ENCODE peak calls at places on chromosome 11, in seven cellular contexts. M is AG10803, C is breast epithelium, H is MM.1S, R is heart left ventricle, D is left lung, J is HFF-Myc. N is an unnamed sample.

GRCh38 chr11:27471588-27472397 is 797 bp downstream of the LGR4 start:
- DNase-seq in D (peak; percentile 85), C (peak; percentile 41), M (no peak), H (peak; percentile 24), R (peak; percentile 63), J (no peak), N (no peak)

GRCh38 chr11:123255909-123256308 is 60.9 kb upstream of the CLMP start:
- DNase-seq in J (no peak), C (no peak), R (no peak), H (no peak), M (no peak), D (no peak), N (no peak)

GRCh38 chr11:115990004-115990447 is 485.8 kb upstream of the CADM1 start:
- DNase-seq in J (no peak), M (no peak), D (peak; percentile 47), H (no peak), C (no peak), R (peak; percentile 44), N (no peak)

GRCh38 chr11:109939176-109939810 is 153.9 kb upstream of the ZC3H12C start:
- DNase-seq in R (peak; percentile 22), M (peak; percentile 87), D (no peak), H (peak; percentile 49), J (peak; percentile 44), C (no peak), N (peak; percentile 43)

GRCh38 chr11:114285599-114285998 is 10.6 kb upstream of the NNMT start:
- DNase-seq in C (no peak), H (no peak), J (no peak), M (peak; percentile 79), R (no peak), D (no peak), N (no peak)

GRCh38 chr11:110097459-110098012 is 4.3 kb downstream of the ZC3H12C start:
- DNase-seq in R (no peak), D (no peak), C (no peak), J (no peak), H (no peak), M (no peak), N (no peak)

GRCh38 chr11:118156531-118157185 is 4.0 kb upstream of the SCN4B start:
- DNase-seq in H (no peak), J (no peak), M (no peak), D (peak; percentile 66), R (no peak), C (no peak), N (peak; percentile 44)

GRCh38 chr11:84541711-84542340 is 1085.3 kb downstream of the DLG2 start:
- DNase-seq in D (no peak), C (no peak), R (no peak), J (no peak), M (peak; percentile 41), H (no peak), N (no peak)

GRCh38 chr11:75230621-75231020 is 10.0 kb upstream of the TPBGL start:
- DNase-seq in R (no peak), J (no peak), C (no peak), D (no peak), H (no peak), M (no peak), N (no peak)

GRCh38 chr11:535519-536454 is at the start of gene HRAS:
- DNase-seq in C (peak; percentile 94), H (peak; percentile 97), D (peak; percentile 97), J (peak; percentile 65), R (peak; percentile 95), M (peak; percentile 93), N (peak; percentile 89)

GRCh38 chr11:538431-539051 is 1.2 kb downstream of the LRRC56 start:
- DNase-seq in H (no peak), D (no peak), C (no peak), R (no peak), J (no peak), M (no peak), N (no peak)

GRCh38 chr11:537622-538430 is 499 bp downstream of the LRRC56 start:
- DNase-seq in D (no peak), C (no peak), J (no peak), R (no peak), M (no peak), H (no peak), N (no peak)

GRCh38 chr11:534592-535518 is 521 bp downstream of the HRAS start:
- DNase-seq in C (peak; percentile 82), R (peak; percentile 51), M (peak; percentile 25), D (peak; percentile 88), J (no peak), H (peak; percentile 82), N (no peak)

DNA sequence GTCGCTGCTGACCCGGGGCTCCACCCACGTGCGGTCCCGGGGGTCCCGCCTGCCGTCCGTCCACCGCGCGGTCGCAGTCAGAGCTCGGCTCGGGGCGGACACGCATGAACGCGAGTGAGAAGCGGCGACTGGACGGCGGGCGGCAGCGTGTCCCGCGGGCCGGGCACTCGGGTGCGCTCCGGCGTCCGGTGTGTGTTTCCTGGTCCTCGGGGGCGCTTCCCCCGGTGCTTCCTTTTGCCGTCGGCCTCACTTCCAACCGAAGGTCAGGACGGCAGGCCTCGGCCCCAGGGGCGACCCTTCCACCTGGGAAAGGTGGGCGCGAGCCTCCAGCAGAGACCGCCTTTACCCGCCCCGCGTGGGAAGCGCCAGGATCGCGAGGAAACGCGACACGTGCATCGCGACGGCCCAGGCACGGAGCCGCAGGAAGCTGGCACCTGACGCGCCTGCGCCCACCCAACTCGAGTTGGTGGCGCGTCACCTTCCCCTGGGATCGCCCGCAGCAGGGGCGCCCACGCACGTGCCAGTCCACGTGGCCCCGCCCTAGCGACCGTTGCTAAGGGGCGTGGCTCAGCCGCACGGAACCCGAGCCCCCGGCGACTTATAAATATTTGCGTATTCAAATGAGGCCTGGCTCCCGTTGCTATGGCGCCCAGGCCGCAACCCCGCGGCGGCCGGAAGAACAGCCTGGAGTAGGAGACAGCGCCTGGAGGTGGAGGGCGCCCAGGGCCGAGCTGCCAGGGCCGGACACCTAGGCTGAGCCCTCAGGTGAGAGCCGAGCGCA is at the start of gene LRRC56:
- DNase-seq in D (peak; percentile 92), H (peak; percentile 94), C (peak; percentile 85), M (peak; percentile 79), R (peak; percentile 74), J (peak; percentile 69), N (peak; percentile 83)
- H3K4me3 ChIP-seq in D (peak within 1 kb of the TSS; percentile 12), H (peak within 1 kb of the TSS; percentile 66), C (peak within 1 kb of the TSS; percentile 74), M (peak within 1 kb of the TSS; percentile 38), R (peak within 1 kb of the TSS; percentile 80), J (peak within 1 kb of the TSS; percentile 43), N (peak within 1 kb of the TSS; percentile 43)

GRCh38 chr11:111372538-111372937 is 6.5 kb downstream of the POU2AF1 start:
- DNase-seq in J (no peak), C (no peak), D (no peak), R (no peak), H (no peak), M (no peak), N (no peak)

GRCh38 chr11:111368285-111368560 is 10.9 kb downstream of the POU2AF1 start:
- DNase-seq in M (no peak), H (no peak), J (no peak), D (no peak), C (no peak), R (no peak), N (no peak)

GRCh38 chr11:111373590-111373989 is 5.5 kb downstream of the POU2AF1 start:
- DNase-seq in C (no peak), R (no peak), M (no peak), J (no peak), D (no peak), H (peak; percentile 59), N (no peak)

GRCh38 chr11:111370270-111370901 is 8.7 kb downstream of the POU2AF1 start:
- DNase-seq in D (no peak), J (no peak), M (no peak), R (no peak), C (no peak), H (no peak), N (no peak)

DNA sequence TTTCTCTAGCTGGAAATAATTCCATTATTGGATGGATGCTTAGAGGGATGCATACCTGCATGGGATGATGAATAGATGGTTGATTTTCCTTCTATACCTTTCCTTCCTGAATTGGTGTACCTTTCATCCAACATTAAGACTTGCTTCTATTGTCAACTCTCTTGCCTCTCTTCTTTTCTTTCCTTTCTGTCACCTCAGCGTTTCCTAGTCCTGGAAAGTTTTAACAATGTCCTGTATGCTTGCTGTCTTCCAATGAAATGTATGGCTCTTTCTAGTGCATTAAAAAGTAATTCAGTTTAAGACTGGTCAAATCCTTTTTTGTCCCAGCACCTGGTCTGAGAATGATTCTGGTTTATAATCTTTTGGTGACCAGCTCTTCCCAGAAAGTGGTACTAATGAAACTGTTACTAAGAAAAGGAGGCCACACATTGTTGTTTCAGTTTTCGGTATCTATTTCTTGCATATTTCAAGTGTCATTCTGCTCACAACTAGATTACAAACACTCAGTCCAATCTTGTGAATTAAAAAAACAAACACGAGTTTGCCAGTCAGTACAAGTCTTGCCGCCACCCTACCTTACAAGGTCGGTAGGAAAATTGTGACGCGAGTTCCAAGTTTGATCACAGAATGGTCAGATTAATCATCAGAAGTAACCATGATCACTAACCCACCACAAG is 8.0 kb downstream of the POU2AF1 start:
- DNase-seq in J (no peak), M (no peak), H (peak; percentile 89), D (no peak), C (no peak), R (no peak), N (no peak)
- H3K4me3 ChIP-seq in J (no peak overlapping the region), M (no peak overlapping the region), H (peak overlapping the region; percentile 37), D (no peak overlapping the region), C (no peak overlapping the region), R (no peak overlapping the region), N (no peak overlapping the region)

DNA sequence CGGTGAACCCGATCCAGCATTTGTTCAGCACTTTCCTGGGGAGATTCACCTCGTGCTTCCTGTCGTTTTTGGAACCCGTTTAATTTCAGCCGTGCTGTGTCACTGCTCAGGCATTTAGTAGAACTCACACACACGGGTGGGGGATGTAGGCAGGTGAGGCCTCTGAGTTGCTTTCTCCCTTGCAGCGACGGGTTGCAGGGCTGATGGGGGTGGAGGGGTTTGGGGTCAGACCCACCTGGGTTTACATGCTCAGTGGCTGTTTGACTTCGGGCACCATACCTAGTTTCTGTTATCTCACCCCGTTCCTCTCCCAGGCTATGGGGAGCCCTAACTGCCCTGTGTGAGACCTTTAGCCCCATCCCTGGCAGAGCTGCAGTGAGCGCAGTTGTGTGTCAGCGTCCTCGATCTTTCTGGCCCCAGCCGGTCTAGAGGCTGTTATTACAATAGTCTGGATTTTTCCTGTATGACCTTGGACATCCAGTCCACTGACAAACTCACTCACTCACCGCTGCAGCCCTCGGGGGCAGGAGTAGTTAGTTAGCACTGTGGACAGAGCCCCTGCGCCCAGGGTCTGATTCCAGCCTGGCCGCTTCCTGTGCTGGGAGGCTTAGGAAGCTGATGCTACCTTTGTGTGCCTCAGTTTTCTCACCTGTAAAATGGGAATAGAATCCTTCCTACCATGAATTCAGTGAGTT is 2.6 kb downstream of the LRP5 start:
- DNase-seq in M (peak; percentile 38), J (no peak), D (no peak), C (peak; percentile 57), H (no peak), R (no peak), N (no peak)
- H3K4me3 ChIP-seq in M (peak overlapping the region; percentile 74), J (peak overlapping the region; percentile 63), D (no peak overlapping the region), C (peak overlapping the region; percentile 96), H (no peak overlapping the region), R (peak overlapping the region; percentile 71), N (no peak overlapping the region)

DNA sequence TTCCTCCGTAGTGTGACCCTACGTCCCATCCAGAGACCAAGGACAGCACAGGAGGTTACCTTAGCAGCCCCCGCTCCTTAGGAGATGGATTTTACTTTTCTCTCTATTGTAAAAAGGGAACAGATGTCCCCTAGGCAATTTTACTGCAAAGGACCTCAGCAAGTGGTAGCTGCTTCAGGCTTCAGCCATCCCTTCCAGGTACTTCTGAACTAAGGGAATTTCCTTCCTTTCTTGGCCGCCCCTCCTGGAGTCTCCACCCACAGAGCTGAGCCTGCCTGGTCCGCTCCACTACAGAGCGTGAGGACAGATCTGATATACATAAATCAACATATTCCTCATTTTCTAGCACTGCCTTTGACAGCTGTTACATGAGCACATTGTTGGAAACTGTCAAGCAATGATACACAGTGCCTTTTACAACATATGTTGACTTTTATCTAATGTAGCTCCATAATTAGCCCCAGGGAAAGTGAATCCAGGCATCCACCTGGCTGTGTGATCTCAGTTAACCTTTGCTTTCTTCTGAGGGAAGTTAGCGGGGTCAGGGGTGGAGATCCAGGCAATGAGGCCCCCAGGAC is 52.0 kb downstream of the SPATA19 start:
- DNase-seq in H (no peak), R (no peak), M (no peak), D (no peak), J (no peak), C (no peak), N (no peak)
- H3K4me3 ChIP-seq in H (no peak overlapping the region), R (no peak overlapping the region), M (no peak overlapping the region), D (no peak overlapping the region), J (no peak overlapping the region), C (no peak overlapping the region), N (no peak overlapping the region)